ENCODE peak calls at places on chromosome 7, in four cellular contexts. U is fibroblast of lung, Z is hepatocyte, G is transverse colon. X is an unnamed sample. For H3K9me3 and H3K36me3, the result is how much of the 10 kb centered on the place peaks cover.

GRCh38 chr7:76071316-76072242 is 23.7 kb downstream of the MDH2 start:
- DNase-seq in G (peak), Z (peak), U (no peak), X (peak)

GRCh38 chr7:39336457-39336856 is 229.7 kb upstream of the YAE1 start:
- DNase-seq in Z (peak), U (peak), G (no peak), X (no peak)

GRCh38 chr7:101677421-101678137 is 48.5 kb upstream of the MYL10 start:
- DNase-seq in G (no peak), U (peak), Z (no peak), X (no peak)

GRCh38 chr7:39356531-39356930 is 209.7 kb upstream of the YAE1 start:
- DNase-seq in Z (no peak), U (no peak), G (no peak), X (no peak)

GRCh38 chr7:67738-68395 is 124.5 kb upstream of the FAM20C start:
- DNase-seq in Z (no peak), U (peak), G (no peak), X (no peak)

GRCh38 chr7:47225387-47226170 is 356.3 kb downstream of the TNS3 start:
- DNase-seq in Z (no peak), U (no peak), G (no peak), X (no peak)

GRCh38 chr7:1946025-1946424 is 275.9 kb downstream of the ELFN1 start:
- DNase-seq in U (no peak), G (no peak), Z (no peak), X (no peak)

GRCh38 chr7:125316451-125316850 is 386.8 kb upstream of the POT1 start:
- DNase-seq in Z (peak), U (peak), G (no peak), X (no peak)

GRCh38 chr7:155470686-155471638 is 13.0 kb downstream of the EN2 start:
- DNase-seq in Z (no peak), U (no peak), G (no peak), X (no peak)

GRCh38 chr7:46207931-46208634 is 287.0 kb upstream of the IGFBP3 start:
- DNase-seq in U (no peak), G (no peak), Z (no peak), X (no peak)

GRCh38 chr7:157339777-157340677 is 3.2 kb downstream of the DNAJB6 start:
- DNase-seq in U (peak), G (peak), Z (peak), X (peak)

GRCh38 chr7:97179454-97180104 is 62.1 kb downstream of the SDHAF3 start:
- DNase-seq in G (peak), Z (peak), U (peak), X (peak)

GRCh38 chr7:133510326-133511055 is 257.6 kb downstream of the EXOC4 start:
- DNase-seq in U (no peak), G (no peak), Z (peak), X (no peak)

GRCh38 chr7:94041529-94041928 is 37.4 kb upstream of the BET1 start:
- DNase-seq in U (peak), Z (no peak), G (no peak), X (no peak)

GRCh38 chr7:134470864-134471263 is 12.0 kb upstream of the AKR1B1 start:
- DNase-seq in U (peak), Z (peak), G (no peak), X (no peak)

GRCh38 chr7:151372612-151373265 is 31.1 kb downstream of the NUB1 start:
- DNase-seq in U (no peak), Z (no peak), G (peak), X (no peak)

GRCh38 chr7:44959956-44960640 is 18.7 kb downstream of the MYO1G start:
- DNase-seq in U (no peak), Z (no peak), G (no peak), X (no peak)

GRCh38 chr7:28993371-28993770 is 35.2 kb upstream of the TRIL start:
- DNase-seq in Z (no peak), U (no peak), G (no peak), X (no peak)

GRCh38 chr7:55127135-55127551 is 108.3 kb downstream of the EGFR start:
- DNase-seq in U (no peak), Z (no peak), G (no peak), X (no peak)

GRCh38 chr7:55931421-55932151 is 20.1 kb upstream of the MRPS17 start:
- DNase-seq in Z (no peak), G (no peak), U (no peak), X (no peak)

GRCh38 chr7:34762769-34763168 is 104.8 kb downstream of the NPSR1 start:
- DNase-seq in U (no peak), Z (no peak), G (no peak), X (no peak)

GRCh38 chr7:8442814-8443304 is 9.4 kb downstream of the NXPH1 start:
- DNase-seq in Z (peak), U (peak), G (no peak), X (no peak)

GRCh38 chr7:1140481-1141104 is 19.4 kb downstream of the ZFAND2A start:
- DNase-seq in U (no peak), G (no peak), Z (no peak), X (no peak)

GRCh38 chr7:38632411-38632810 is 1.2 kb upstream of the AMPH start:
- DNase-seq in U (no peak), G (no peak), Z (no peak), X (no peak)

GRCh38 chr7:10803720-10804119 is 170.0 kb upstream of the PHF14 start:
- DNase-seq in U (no peak), G (no peak), Z (no peak), X (no peak)

GRCh38 chr7:46658281-46658680 is 737.2 kb upstream of the IGFBP3 start:
- DNase-seq in U (peak), Z (no peak), G (no peak), X (no peak)

GRCh38 chr7:82110146-82110823 is 333.3 kb downstream of the CACNA2D1 start:
- DNase-seq in Z (no peak), G (no peak), U (no peak), X (no peak)

GRCh38 chr7:155218276-155219153 is 79.2 kb upstream of the INSIG1 start:
- DNase-seq in G (no peak), Z (no peak), U (no peak), X (no peak)

GRCh38 chr7:84100866-84101265 is 93.7 kb downstream of the SEMA3A start:
- DNase-seq in U (peak), Z (peak), G (no peak), X (no peak)

GRCh38 chr7:613442-614140 is 93.9 kb upstream of the PDGFA start:
- DNase-seq in Z (no peak), G (no peak), U (no peak), X (no peak)

GRCh38 chr7:79377097-79377496 is 76.4 kb downstream of the MAGI2 start:
- DNase-seq in U (no peak), G (no peak), Z (no peak), X (no peak)

GRCh38 chr7:95102662-95103061 is 195.3 kb downstream of the PPP1R9A start:
- DNase-seq in Z (no peak), G (no peak), U (peak), X (no peak)

GRCh38 chr7:69430502-69431145 is 167.7 kb upstream of the AUTS2 start:
- DNase-seq in U (no peak), G (peak), Z (peak), X (peak)

GRCh38 chr7:69429817-69430501 is 168.3 kb upstream of the AUTS2 start:
- DNase-seq in U (peak), Z (peak), G (peak), X (peak)

GRCh38 chr7:69431626-69432025 is 166.6 kb upstream of the AUTS2 start:
- DNase-seq in U (no peak), Z (no peak), G (no peak), X (no peak)

GRCh38 chr7:69434350-69434749 is 163.9 kb upstream of the AUTS2 start:
- DNase-seq in Z (no peak), U (peak), G (no peak), X (no peak)

DNA sequence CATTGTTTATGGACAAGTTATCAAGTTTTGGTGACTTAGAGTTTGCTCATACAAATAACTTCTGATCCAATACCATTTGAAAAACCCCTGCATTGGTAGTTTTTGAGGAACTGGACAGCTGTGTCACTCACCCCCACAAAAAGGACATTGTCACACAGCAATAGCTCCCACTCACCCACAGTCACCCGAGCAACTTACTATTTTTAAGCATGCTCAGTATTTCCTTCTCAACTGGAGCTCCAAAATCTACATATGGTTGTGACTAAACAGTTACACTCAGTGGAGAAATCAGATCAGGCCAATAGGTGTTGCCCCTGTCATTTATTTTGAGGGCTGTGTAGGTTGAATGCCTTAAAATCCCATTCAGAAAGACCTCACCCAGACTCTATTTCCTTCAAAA is 165.2 kb upstream of the AUTS2 start:
- DNase-seq in Z (no peak), U (no peak), G (no peak), X (no peak)
- H3K9me3 ChIP-seq in Z (under half), U (under half), G (under half), X (under half)

GRCh38 chr7:143002106-143002505 is 24.8 kb downstream of the OR9A2 start:
- DNase-seq in U (no peak), Z (peak), G (no peak), X (no peak)

GRCh38 chr7:143000648-143001047 is 26.3 kb downstream of the OR9A2 start:
- DNase-seq in G (no peak), U (no peak), Z (no peak), X (no peak)

GRCh38 chr7:143003393-143004051 is 23.4 kb downstream of the OR9A2 start:
- DNase-seq in Z (peak), G (no peak), U (peak), X (no peak)

GRCh38 chr7:143005632-143006260 is 21.2 kb downstream of the OR9A2 start:
- DNase-seq in Z (no peak), U (no peak), G (no peak), X (no peak)

GRCh38 chr7:143002856-143003255 is 24.1 kb downstream of the OR9A2 start:
- DNase-seq in Z (peak), U (no peak), G (peak), X (no peak)
- H3K4me3 ChIP-seq in Z (no peak), U (no peak), G (peak), X (no peak)

GRCh38 chr7:27119412-27119911 is 11.1 kb downstream of the HOXA4 start:
- DNase-seq in Z (no peak), U (peak), G (no peak), X (no peak)
- H3K36me3 ChIP-seq in Z (under half), U (under half), G (under half), X (under half)

GRCh38 chr7:57178768-57179139 is 46.5 kb upstream of the ZNF479 start:
- DNase-seq in Z (no peak), G (no peak), U (no peak), X (no peak)

GRCh38 chr7:57182031-57182430 is 49.8 kb upstream of the ZNF479 start:
- DNase-seq in Z (no peak), G (no peak), U (no peak), X (no peak)

GRCh38 chr7:57181281-57181680 is 49.0 kb upstream of the ZNF479 start:
- DNase-seq in Z (no peak), U (no peak), G (no peak), X (no peak)

GRCh38 chr7:57177856-57178767 is 45.9 kb upstream of the ZNF479 start:
- DNase-seq in Z (no peak), G (no peak), U (no peak), X (no peak)

GRCh38 chr7:57179776-57180415 is 47.7 kb upstream of the ZNF479 start:
- DNase-seq in Z (no peak), G (no peak), U (no peak), X (no peak)
- H3K9me3 ChIP-seq in Z (under half), G (under half), U (under half), X (under half)

GRCh38 chr7:4857189-4857588 is 4.6 kb downstream of the PAPOLB start:
- DNase-seq in Z (no peak), U (no peak), G (no peak), X (no peak)

GRCh38 chr7:4866528-4867496 is 5.0 kb upstream of the PAPOLB start:
- DNase-seq in U (no peak), Z (no peak), G (no peak), X (no peak)

GRCh38 chr7:4861227-4861626 is 603 bp downstream of the PAPOLB start:
- DNase-seq in U (no peak), G (no peak), Z (no peak), X (no peak)

GRCh38 chr7:4862156-4862555 is 326 bp upstream of the PAPOLB start:
- DNase-seq in Z (no peak), G (no peak), U (no peak), X (no peak)

DNA sequence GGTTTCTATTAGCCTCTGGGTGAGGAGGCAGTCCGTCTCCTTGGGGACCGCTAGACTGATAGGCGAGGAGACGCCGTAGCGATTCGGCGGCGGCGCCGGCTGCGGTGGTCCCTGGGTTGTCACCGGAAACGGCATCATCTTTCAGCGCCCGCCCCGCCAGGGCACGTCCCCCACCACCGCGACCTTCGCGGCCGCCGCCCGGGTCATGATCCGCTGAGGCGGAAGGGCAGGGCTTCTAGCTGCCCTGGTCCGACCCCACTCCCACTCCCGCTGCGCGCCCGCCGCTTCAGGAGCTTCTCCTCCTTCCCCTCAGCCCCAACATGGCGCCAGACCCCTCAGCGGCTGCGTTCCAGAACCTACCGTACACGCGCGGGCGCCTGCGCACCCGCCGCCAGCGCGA is at the start of gene PAPOLB:
- DNase-seq in U (no peak), Z (no peak), G (no peak), X (no peak)
- H3K4me3 ChIP-seq in U (no peak), Z (no peak), G (peak), X (peak)

DNA sequence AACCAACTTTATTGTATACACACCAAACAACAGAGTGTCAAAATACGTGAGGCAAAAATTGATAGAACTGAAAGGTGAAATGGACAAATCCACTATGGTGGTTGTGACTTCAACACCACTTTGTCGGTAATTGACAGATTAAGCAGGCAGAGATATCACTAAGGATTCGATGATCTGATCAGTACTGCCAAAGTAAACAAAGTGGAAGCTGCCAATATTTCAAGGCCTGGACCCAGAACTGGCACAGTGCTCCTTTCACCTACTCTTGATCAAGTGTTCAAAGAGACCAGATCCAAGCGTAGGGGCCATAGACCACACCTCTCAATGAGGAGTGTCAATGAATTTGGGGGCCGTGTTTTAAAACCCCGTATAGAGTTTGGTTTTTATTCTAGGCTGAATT is 167.0 kb downstream of the CDK14 start:
- DNase-seq in U (no peak), Z (no peak), G (no peak), X (no peak)
- H3K36me3 ChIP-seq in U (under half), Z (under half), G (under half), X (under half)

GRCh38 chr7:132406039-132406438 is 170.2 kb downstream of the PLXNA4 start:
- DNase-seq in G (no peak), Z (no peak), U (peak), X (no peak)
- H3K9me3 ChIP-seq in G (under half), Z (under half), U (under half), X (under half)

GRCh38 chr7:43785425-43785824 is 26.9 kb downstream of the BLVRA start:
- DNase-seq in Z (peak), U (peak), G (peak), X (peak)
- H3K4me3 ChIP-seq in Z (no peak), U (no peak), G (no peak), X (no peak)

X was measured in uterus.